ENCODE peak calls at places on chromosomes 6 and 20, in ten cellular contexts. One of them, this sample, is unnamed.

GRCh38 chr6:165713845-165714466 is 50.9 kb upstream of the PDE10A start:
- DNase-seq in AG10803: no peak
- DNase-seq in fibroblast of lung: no peak
- DNase-seq in tibial artery: no peak
- DNase-seq in endothelial cell of umbilical vein: no peak
- DNase-seq in ovary: no peak
- DNase-seq in lung: no peak
- DNase-seq in heart left ventricle: no peak
- DNase-seq in upper lobe of right lung: no peak
- DNase-seq in hepatocyte: no peak
- DNase-seq in this sample: no peak

GRCh38 chr6:95685817-95686216 is 108.5 kb downstream of the MANEA start:
- DNase-seq in heart left ventricle: no peak
- DNase-seq in hepatocyte: no peak
- DNase-seq in ovary: no peak
- DNase-seq in lung: no peak
- DNase-seq in tibial artery: no peak
- DNase-seq in upper lobe of right lung: no peak
- DNase-seq in AG10803: no peak
- DNase-seq in endothelial cell of umbilical vein: no peak
- DNase-seq in fibroblast of lung: no peak
- DNase-seq in this sample: no peak

GRCh38 chr6:170093658-170094596 is 197.0 kb downstream of the DLL1 start:
- DNase-seq in AG10803: no peak
- DNase-seq in hepatocyte: no peak
- DNase-seq in lung: no peak
- DNase-seq in tibial artery: peak
- DNase-seq in upper lobe of right lung: peak
- DNase-seq in endothelial cell of umbilical vein: no peak
- DNase-seq in fibroblast of lung: no peak
- DNase-seq in ovary: no peak
- DNase-seq in heart left ventricle: no peak
- DNase-seq in this sample: no peak

GRCh38 chr6:116887884-116888283 is 10.8 kb downstream of the RFX6 start:
- DNase-seq in fibroblast of lung: no peak
- DNase-seq in lung: no peak
- DNase-seq in hepatocyte: no peak
- DNase-seq in tibial artery: no peak
- DNase-seq in upper lobe of right lung: no peak
- DNase-seq in ovary: no peak
- DNase-seq in endothelial cell of umbilical vein: no peak
- DNase-seq in AG10803: no peak
- DNase-seq in heart left ventricle: no peak
- DNase-seq in this sample: no peak

GRCh38 chr6:118283759-118284158 is 264.3 kb upstream of the PLN start:
- DNase-seq in heart left ventricle: peak
- DNase-seq in AG10803: peak
- DNase-seq in hepatocyte: peak
- DNase-seq in endothelial cell of umbilical vein: peak
- DNase-seq in lung: peak
- DNase-seq in upper lobe of right lung: no peak
- DNase-seq in ovary: peak
- DNase-seq in fibroblast of lung: peak
- DNase-seq in tibial artery: no peak
- DNase-seq in this sample: peak

GRCh38 chr20:25389858-25390537 is 637 bp downstream of the ABHD12 start:
- DNase-seq in endothelial cell of umbilical vein: peak
- DNase-seq in ovary: peak
- DNase-seq in AG10803: no peak
- DNase-seq in lung: peak
- DNase-seq in heart left ventricle: peak
- DNase-seq in tibial artery: peak
- DNase-seq in hepatocyte: peak
- DNase-seq in upper lobe of right lung: peak
- DNase-seq in fibroblast of lung: peak
- DNase-seq in this sample: no peak

GRCh38 chr6:35874721-35875120 is 46.2 kb downstream of the SRPK1 start:
- DNase-seq in upper lobe of right lung: no peak
- DNase-seq in lung: no peak
- DNase-seq in fibroblast of lung: no peak
- DNase-seq in ovary: no peak
- DNase-seq in tibial artery: no peak
- DNase-seq in hepatocyte: no peak
- DNase-seq in endothelial cell of umbilical vein: no peak
- DNase-seq in heart left ventricle: no peak
- DNase-seq in AG10803: no peak
- DNase-seq in this sample: no peak

GRCh38 chr20:44948107-44948506 is 12.1 kb downstream of the TOMM34 start:
- DNase-seq in lung: no peak
- DNase-seq in heart left ventricle: no peak
- DNase-seq in endothelial cell of umbilical vein: no peak
- DNase-seq in upper lobe of right lung: no peak
- DNase-seq in ovary: no peak
- DNase-seq in hepatocyte: no peak
- DNase-seq in tibial artery: no peak
- DNase-seq in AG10803: no peak
- DNase-seq in fibroblast of lung: no peak
- DNase-seq in this sample: no peak

GRCh38 chr20:17681741-17682102 is 320 bp downstream of the RRBP1 start:
- DNase-seq in lung: no peak
- DNase-seq in endothelial cell of umbilical vein: no peak
- DNase-seq in AG10803: no peak
- DNase-seq in hepatocyte: no peak
- DNase-seq in tibial artery: no peak
- DNase-seq in upper lobe of right lung: no peak
- DNase-seq in ovary: no peak
- DNase-seq in fibroblast of lung: no peak
- DNase-seq in heart left ventricle: no peak
- DNase-seq in this sample: no peak

GRCh38 chr20:17682889-17683198 is 802 bp upstream of the RRBP1 start:
- DNase-seq in endothelial cell of umbilical vein: no peak
- DNase-seq in lung: no peak
- DNase-seq in upper lobe of right lung: no peak
- DNase-seq in tibial artery: no peak
- DNase-seq in hepatocyte: no peak
- DNase-seq in AG10803: no peak
- DNase-seq in fibroblast of lung: no peak
- DNase-seq in ovary: no peak
- DNase-seq in heart left ventricle: no peak
- DNase-seq in this sample: no peak

GRCh38 chr20:17680836-17681740 is 954 bp downstream of the RRBP1 start:
- DNase-seq in upper lobe of right lung: peak
- DNase-seq in tibial artery: peak
- DNase-seq in fibroblast of lung: peak
- DNase-seq in lung: peak
- DNase-seq in endothelial cell of umbilical vein: peak
- DNase-seq in heart left ventricle: peak
- DNase-seq in hepatocyte: peak
- DNase-seq in AG10803: peak
- DNase-seq in ovary: peak
- DNase-seq in this sample: no peak

GRCh38 chr20:17683218-17684076 is 1.4 kb upstream of the RRBP1 start:
- DNase-seq in tibial artery: no peak
- DNase-seq in upper lobe of right lung: no peak
- DNase-seq in hepatocyte: no peak
- DNase-seq in lung: no peak
- DNase-seq in ovary: no peak
- DNase-seq in fibroblast of lung: no peak
- DNase-seq in heart left ventricle: no peak
- DNase-seq in AG10803: no peak
- DNase-seq in endothelial cell of umbilical vein: no peak
- DNase-seq in this sample: no peak

DNA sequence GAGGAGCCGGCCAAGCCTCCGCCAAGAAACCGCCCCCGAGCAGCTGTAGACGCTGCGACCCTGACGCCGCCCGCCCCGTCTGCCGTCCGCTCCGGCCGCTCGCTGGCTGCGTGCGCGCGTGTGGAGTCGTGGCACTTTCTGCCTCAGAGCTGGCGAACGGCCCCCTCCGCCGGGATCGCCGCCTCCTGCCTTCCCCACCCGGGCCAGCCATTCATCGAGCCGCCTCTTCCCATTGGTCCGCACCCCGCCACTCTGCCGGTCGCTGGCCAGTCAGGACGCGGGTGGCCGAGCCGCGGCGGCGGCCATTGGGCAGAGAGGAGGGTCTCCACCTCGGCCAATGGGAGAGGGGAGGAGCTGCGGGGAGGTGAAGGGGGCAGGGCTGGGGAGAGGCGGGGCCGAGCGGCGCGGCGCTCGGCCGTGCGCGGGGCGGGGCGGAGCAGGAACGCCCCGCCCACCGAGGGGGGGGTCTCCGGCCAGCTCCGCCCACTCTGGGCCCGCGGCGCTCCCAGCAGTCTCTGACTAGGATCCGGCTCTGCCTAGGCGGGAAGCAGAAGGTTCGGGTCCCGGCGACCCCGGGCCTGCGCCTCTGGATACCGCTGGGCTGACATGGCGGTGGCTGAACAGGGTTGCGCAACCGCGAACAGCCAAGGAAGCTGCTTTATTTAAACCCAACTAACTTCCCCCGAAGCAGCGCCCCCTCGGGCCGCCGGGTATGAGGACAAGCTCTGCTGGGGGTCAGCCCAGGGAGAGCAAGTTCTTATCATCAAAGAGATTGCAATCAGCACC is at the start of gene RRBP1:
- DNase-seq in ovary: peak
- DNase-seq in heart left ventricle: peak
- DNase-seq in upper lobe of right lung: peak
- DNase-seq in endothelial cell of umbilical vein: peak
- DNase-seq in tibial artery: peak
- DNase-seq in hepatocyte: peak
- DNase-seq in lung: peak
- DNase-seq in AG10803: peak
- DNase-seq in fibroblast of lung: peak
- DNase-seq in this sample: peak
- TF ChIP-seq CTCF in ovary: no peak
- TF ChIP-seq CTCF in heart left ventricle: peak
- TF ChIP-seq CTCF in upper lobe of right lung: peak
- TF ChIP-seq CTCF in endothelial cell of umbilical vein: peak
- TF ChIP-seq CTCF in tibial artery: peak
- TF ChIP-seq CTCF in hepatocyte: peak
- TF ChIP-seq CTCF in lung: peak
- TF ChIP-seq CTCF in AG10803: peak
- TF ChIP-seq CTCF in fibroblast of lung: peak
- TF ChIP-seq CTCF in this sample: peak

GRCh38 chr20:3670511-3670910 is 7.3 kb upstream of the GFRA4 start:
- DNase-seq in hepatocyte: no peak
- DNase-seq in heart left ventricle: no peak
- DNase-seq in tibial artery: no peak
- DNase-seq in AG10803: no peak
- DNase-seq in endothelial cell of umbilical vein: no peak
- DNase-seq in ovary: no peak
- DNase-seq in lung: no peak
- DNase-seq in fibroblast of lung: no peak
- DNase-seq in upper lobe of right lung: no peak
- DNase-seq in this sample: no peak

GRCh38 chr20:3672864-3673550 is 8.8 kb downstream of the ADAM33 start:
- DNase-seq in fibroblast of lung: no peak
- DNase-seq in upper lobe of right lung: no peak
- DNase-seq in lung: no peak
- DNase-seq in endothelial cell of umbilical vein: no peak
- DNase-seq in ovary: no peak
- DNase-seq in AG10803: no peak
- DNase-seq in heart left ventricle: no peak
- DNase-seq in hepatocyte: no peak
- DNase-seq in tibial artery: no peak
- DNase-seq in this sample: no peak

GRCh38 chr20:3669710-3670367 is 6.6 kb upstream of the GFRA4 start:
- DNase-seq in tibial artery: no peak
- DNase-seq in fibroblast of lung: no peak
- DNase-seq in upper lobe of right lung: no peak
- DNase-seq in hepatocyte: no peak
- DNase-seq in endothelial cell of umbilical vein: no peak
- DNase-seq in ovary: no peak
- DNase-seq in AG10803: no peak
- DNase-seq in heart left ventricle: no peak
- DNase-seq in lung: no peak
- DNase-seq in this sample: no peak

GRCh38 chr20:3671986-3672863 is 9.0 kb upstream of the GFRA4 start:
- DNase-seq in heart left ventricle: no peak
- DNase-seq in ovary: no peak
- DNase-seq in hepatocyte: no peak
- DNase-seq in upper lobe of right lung: no peak
- DNase-seq in endothelial cell of umbilical vein: no peak
- DNase-seq in fibroblast of lung: no peak
- DNase-seq in AG10803: no peak
- DNase-seq in tibial artery: no peak
- DNase-seq in lung: no peak
- DNase-seq in this sample: no peak

GRCh38 chr20:3670945-3671344 is 7.7 kb upstream of the GFRA4 start:
- DNase-seq in ovary: no peak
- DNase-seq in tibial artery: no peak
- DNase-seq in AG10803: no peak
- DNase-seq in heart left ventricle: no peak
- DNase-seq in fibroblast of lung: no peak
- DNase-seq in lung: no peak
- DNase-seq in hepatocyte: no peak
- DNase-seq in endothelial cell of umbilical vein: no peak
- DNase-seq in upper lobe of right lung: no peak
- DNase-seq in this sample: no peak
- H3K4me3 ChIP-seq in ovary: no peak
- H3K4me3 ChIP-seq in tibial artery: no peak
- H3K4me3 ChIP-seq in AG10803: no peak
- H3K4me3 ChIP-seq in heart left ventricle: no peak
- H3K4me3 ChIP-seq in fibroblast of lung: no peak
- H3K4me3 ChIP-seq in lung: no peak
- H3K4me3 ChIP-seq in hepatocyte: no peak
- H3K4me3 ChIP-seq in endothelial cell of umbilical vein: no peak
- H3K4me3 ChIP-seq in upper lobe of right lung: no peak
- H3K4me3 ChIP-seq in this sample: no peak

DNA sequence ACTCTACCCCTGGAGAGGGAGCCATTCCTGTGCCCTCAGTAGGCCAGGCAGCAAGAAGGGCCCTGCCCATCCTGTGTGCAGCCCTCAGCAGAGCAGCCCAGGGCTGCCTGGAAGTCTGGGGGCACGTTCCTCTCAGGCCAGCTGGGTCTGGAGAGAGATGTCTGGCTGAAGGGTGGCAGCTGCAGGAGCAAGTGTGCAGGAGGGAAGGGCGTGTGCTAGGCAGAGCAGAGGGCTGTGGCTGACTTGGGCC is 62.7 kb downstream of the NOL4L start:
- DNase-seq in upper lobe of right lung: no peak
- DNase-seq in endothelial cell of umbilical vein: no peak
- DNase-seq in ovary: no peak
- DNase-seq in heart left ventricle: no peak
- DNase-seq in lung: no peak
- DNase-seq in fibroblast of lung: no peak
- DNase-seq in hepatocyte: no peak
- DNase-seq in tibial artery: no peak
- DNase-seq in AG10803: no peak
- DNase-seq in this sample: no peak
- TF ChIP-seq CTCF in upper lobe of right lung: no peak
- TF ChIP-seq CTCF in endothelial cell of umbilical vein: no peak
- TF ChIP-seq CTCF in ovary: no peak
- TF ChIP-seq CTCF in heart left ventricle: no peak
- TF ChIP-seq CTCF in lung: no peak
- TF ChIP-seq CTCF in fibroblast of lung: no peak
- TF ChIP-seq CTCF in hepatocyte: no peak
- TF ChIP-seq CTCF in tibial artery: no peak
- TF ChIP-seq CTCF in AG10803: no peak
- TF ChIP-seq CTCF in this sample: no peak

DNA sequence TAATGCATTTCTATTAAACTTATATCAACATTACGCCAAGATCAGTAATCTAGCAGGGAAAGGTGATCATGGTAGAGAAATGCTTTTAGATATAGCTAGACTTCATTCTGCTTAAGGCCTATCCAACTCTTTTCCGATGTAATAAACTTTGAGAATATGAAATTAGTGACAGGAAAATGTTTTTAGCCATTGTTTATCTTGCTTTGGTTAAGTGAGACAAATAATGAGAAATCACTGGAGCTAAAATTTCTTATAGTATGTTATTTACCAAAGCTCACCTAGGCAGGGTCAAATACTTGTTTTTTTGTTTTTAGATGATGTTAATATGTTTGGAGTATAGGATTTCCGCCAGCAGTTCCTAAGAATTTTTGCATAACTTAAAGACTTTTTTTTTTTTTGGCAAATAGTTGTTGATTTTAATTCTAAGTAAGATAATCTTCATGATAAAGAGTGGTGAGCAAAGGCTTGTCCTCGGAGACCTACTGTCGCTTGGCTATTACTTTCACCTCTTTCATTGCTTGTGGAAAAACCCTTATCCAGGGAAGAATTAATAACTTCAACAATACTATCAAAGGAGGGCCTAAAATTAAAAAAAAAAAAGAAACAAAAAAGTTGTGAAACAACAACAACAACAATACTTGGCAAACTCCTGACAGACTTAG is 98.3 kb downstream of the SOX4 start:
- DNase-seq in lung: no peak
- DNase-seq in endothelial cell of umbilical vein: no peak
- DNase-seq in upper lobe of right lung: no peak
- DNase-seq in fibroblast of lung: no peak
- DNase-seq in tibial artery: no peak
- DNase-seq in hepatocyte: no peak
- DNase-seq in heart left ventricle: no peak
- DNase-seq in ovary: no peak
- DNase-seq in AG10803: no peak
- DNase-seq in this sample: no peak
- H3K4me3 ChIP-seq in lung: no peak
- H3K4me3 ChIP-seq in endothelial cell of umbilical vein: no peak
- H3K4me3 ChIP-seq in upper lobe of right lung: no peak
- H3K4me3 ChIP-seq in fibroblast of lung: no peak
- H3K4me3 ChIP-seq in tibial artery: no peak
- H3K4me3 ChIP-seq in hepatocyte: no peak
- H3K4me3 ChIP-seq in heart left ventricle: no peak
- H3K4me3 ChIP-seq in ovary: no peak
- H3K4me3 ChIP-seq in AG10803: no peak
- H3K4me3 ChIP-seq in this sample: no peak